ENCODE peak calls at places on chromosomes 13 and 19, in six cellular contexts. G is GM23338, U is upper lobe of left lung, Q is stomach, D is K562, F is HCT116. L is an unnamed sample.

GRCh38 chr13:51739403-51740112 is 64.4 kb downstream of the DHRS12 start:
- DNase-seq in G (no peak), D (no peak), F (no peak), U (no peak), Q (no peak), L (no peak)

GRCh38 chr19:1782501-1782900 is 29.2 kb downstream of the ONECUT3 start:
- DNase-seq in Q (no peak), D (no peak), U (no peak), F (no peak), G (no peak), L (no peak)

GRCh38 chr19:21585491-21585890 is 80.1 kb downstream of the ZNF429 start:
- DNase-seq in G (no peak), D (no peak), Q (peak), F (no peak), U (no peak), L (no peak)

GRCh38 chr19:38769635-38770211 is 3.6 kb downstream of the LGALS7 start:
- DNase-seq in F (peak), Q (peak), U (peak), D (peak), G (peak), L (peak)

GRCh38 chr13:24725379-24725778 is 38.6 kb upstream of the RNF17 start:
- DNase-seq in G (no peak), D (no peak), Q (no peak), U (no peak), F (no peak), L (no peak)

GRCh38 chr13:30618186-30618937 is 642 bp downstream of the USPL1 start:
- DNase-seq in Q (peak), F (no peak), G (no peak), U (peak), D (peak), L (no peak)

GRCh38 chr13:30572859-30573275 is 44.9 kb upstream of the USPL1 start:
- DNase-seq in G (peak), U (peak), F (no peak), D (no peak), Q (no peak), L (no peak)

GRCh38 chr13:24659239-24659638 is 21.0 kb upstream of the ATP12A start:
- DNase-seq in D (no peak), U (no peak), F (no peak), Q (no peak), G (no peak), L (no peak)

GRCh38 chr19:45423033-45423588 is 606 bp downstream of the ERCC1 start:
- DNase-seq in F (no peak), G (no peak), U (no peak), Q (no peak), D (no peak), L (no peak)

GRCh38 chr19:1401138-1401888 is at the start of gene GAMT:
- DNase-seq in U (no peak), G (peak), Q (no peak), D (peak), F (no peak), L (peak)

GRCh38 chr13:44921478-44921877 is 67.8 kb downstream of the NUFIP1 start:
- DNase-seq in U (no peak), F (no peak), G (peak), D (no peak), Q (no peak), L (no peak)

GRCh38 chr19:52415711-52416110 is 13.2 kb upstream of the ZNF534 start:
- DNase-seq in F (no peak), D (no peak), Q (no peak), G (no peak), U (no peak), L (no peak)

GRCh38 chr13:72221276-72221962 is 354.4 kb upstream of the DACH1 start:
- DNase-seq in G (peak), D (peak), F (peak), U (peak), Q (no peak), L (no peak)

GRCh38 chr13:33183431-33184130 is 102.0 kb downstream of the STARD13 start:
- DNase-seq in G (no peak), Q (no peak), F (no peak), D (no peak), U (no peak), L (no peak)

GRCh38 chr19:1110809-1111640 is 7.2 kb downstream of the GPX4 start:
- DNase-seq in D (no peak), U (no peak), G (no peak), Q (no peak), F (no peak), L (no peak)

GRCh38 chr13:71643466-71643865 is 223.5 kb downstream of the DACH1 start:
- DNase-seq in F (no peak), Q (no peak), U (no peak), G (no peak), D (no peak), L (no peak)

GRCh38 chr13:40503026-40503425 is 163.4 kb downstream of the FOXO1 start:
- DNase-seq in G (no peak), U (no peak), F (no peak), D (no peak), Q (no peak), L (no peak)

GRCh38 chr19:15250635-15250993 is 18.4 kb upstream of the EPHX3 start:
- DNase-seq in D (no peak), F (no peak), G (no peak), Q (no peak), U (no peak), L (no peak)

GRCh38 chr13:23289917-23290357 is 109.2 kb downstream of the SGCG start:
- DNase-seq in F (no peak), U (no peak), Q (no peak), G (no peak), D (no peak), L (no peak)

GRCh38 chr13:44109986-44110640 is 230.4 kb downstream of the LACC1 start:
- DNase-seq in F (no peak), G (no peak), Q (no peak), U (no peak), D (no peak), L (no peak)

GRCh38 chr13:40376296-40376849 is 290.1 kb downstream of the FOXO1 start:
- DNase-seq in D (no peak), F (no peak), Q (no peak), U (no peak), G (no peak), L (no peak)

GRCh38 chr13:49315756-49316481 is 68.2 kb downstream of the CDADC1 start:
- DNase-seq in F (no peak), Q (no peak), D (no peak), G (no peak), U (no peak), L (no peak)
- TF ChIP-seq POLR2AphosphoS5 in F (no peak), Q (no peak), D (no peak), G (no peak), U (no peak), L (no peak)

GRCh38 chr19:4101496-4101770 is 22.5 kb downstream of the MAP2K2 start:
- DNase-seq in G (no peak), U (no peak), Q (no peak), F (no peak), D (no peak), L (no peak)

GRCh38 chr19:4099054-4099764 is 24.7 kb downstream of the MAP2K2 start:
- DNase-seq in Q (no peak), F (no peak), U (peak), G (no peak), D (no peak), L (no peak)

GRCh38 chr19:4100647-4101495 is 23.1 kb downstream of the MAP2K2 start:
- DNase-seq in F (no peak), D (no peak), Q (no peak), G (no peak), U (no peak), L (no peak)

GRCh38 chr19:4102339-4103072 is 21.4 kb downstream of the MAP2K2 start:
- DNase-seq in G (no peak), D (no peak), Q (no peak), U (no peak), F (no peak), L (no peak)

GRCh38 chr19:4103073-4103418 is 20.9 kb downstream of the MAP2K2 start:
- DNase-seq in D (no peak), U (no peak), Q (no peak), G (no peak), F (no peak), L (no peak)
- TF ChIP-seq POLR2AphosphoS5 in D (no peak), U (no peak), Q (no peak), G (no peak), F (no peak), L (no peak)

DNA sequence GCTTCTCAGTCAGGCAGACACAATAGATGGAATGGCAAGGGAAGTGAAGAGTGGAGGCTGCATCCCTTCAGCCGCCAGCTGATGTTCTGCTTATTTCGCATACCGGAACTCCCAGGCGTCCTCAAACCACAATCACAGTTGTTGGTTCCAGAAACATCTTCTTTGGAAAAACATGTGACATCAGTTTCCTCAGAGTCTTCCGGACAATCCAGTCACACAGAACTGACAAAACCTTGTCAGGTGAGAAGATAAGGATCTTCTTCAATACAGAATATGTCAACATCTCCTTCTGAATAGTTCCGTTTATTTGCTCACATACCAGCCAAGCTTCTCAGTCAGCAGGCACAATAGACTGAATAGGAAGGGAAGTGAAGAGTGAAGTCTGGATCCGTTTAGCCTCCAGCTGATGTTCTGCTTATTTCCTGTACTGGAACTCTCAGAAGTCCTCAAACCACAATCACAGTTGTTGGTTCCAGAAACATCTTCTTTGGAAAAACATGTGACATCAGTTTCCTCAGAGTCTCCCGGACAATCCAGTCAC is 45.1 kb upstream of the CEACAM21 start:
- DNase-seq in G (no peak), D (no peak), U (peak), F (no peak), Q (no peak), L (no peak)
- TF ChIP-seq POLR2AphosphoS5 in G (no peak), D (no peak), U (peak), F (no peak), Q (no peak), L (no peak)

GRCh38 chr19:40704491-40705361 is 12.0 kb downstream of the COQ8B start:
- DNase-seq in U (no peak), D (no peak), Q (no peak), G (no peak), F (no peak), L (no peak)
- TF ChIP-seq POLR2AphosphoS5 in U (no peak), D (no peak), Q (no peak), G (no peak), F (no peak), L (no peak)

DNA sequence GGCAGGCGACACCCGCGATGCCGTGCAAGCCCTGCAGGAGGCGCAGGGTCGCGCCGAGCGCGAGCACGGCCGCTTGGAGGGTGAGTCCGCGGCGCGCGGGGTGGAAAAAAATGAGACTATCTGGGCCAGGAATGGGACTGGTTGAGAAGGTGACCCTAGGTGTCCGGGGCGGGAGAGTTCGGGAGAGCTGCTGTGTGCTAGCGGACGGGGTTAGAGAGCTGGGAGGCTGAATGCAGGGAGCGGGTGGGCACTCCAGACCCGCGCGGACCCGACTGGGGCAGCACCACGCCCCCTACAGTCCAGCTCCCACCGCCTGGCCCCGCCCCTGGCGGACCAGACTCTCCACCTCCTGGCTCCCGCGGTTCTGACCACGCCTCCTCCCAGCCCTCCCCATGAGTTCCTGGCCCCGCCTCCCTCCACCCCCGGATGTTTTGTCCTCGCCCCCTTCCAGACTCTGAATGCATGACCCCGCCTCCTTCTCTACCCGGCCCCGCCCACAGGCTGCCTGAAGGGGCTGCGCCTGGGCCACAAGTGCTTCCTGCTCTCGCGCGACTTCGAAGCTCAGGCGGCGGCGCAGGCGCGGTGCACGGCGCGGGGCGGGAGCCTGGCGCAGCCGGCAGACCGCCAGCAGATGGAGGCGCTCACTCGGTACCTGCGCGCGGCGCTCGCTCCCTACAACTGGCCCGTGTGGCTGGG is 1.5 kb downstream of the CLEC11A start:
- DNase-seq in U (peak), D (peak), F (peak), G (peak), Q (peak), L (peak)
- TF ChIP-seq POLR2AphosphoS5 in U (peak), D (no peak), F (peak), G (peak), Q (peak), L (no peak)

GRCh38 chr19:3589439-3589838 is 4.2 kb downstream of the GIPC3 start:
- DNase-seq in D (no peak), U (no peak), G (no peak), Q (no peak), F (no peak), L (no peak)
- TF ChIP-seq POLR2AphosphoS5 in D (no peak), U (no peak), G (no peak), Q (no peak), F (no peak), L (no peak)

GRCh38 chr13:46668906-46669525 is 116.0 kb downstream of the LRCH1 start:
- DNase-seq in Q (no peak), G (no peak), F (no peak), D (no peak), U (no peak), L (no peak)

GRCh38 chr13:46667687-46668281 is 114.8 kb downstream of the LRCH1 start:
- DNase-seq in F (no peak), D (no peak), U (no peak), Q (no peak), G (no peak), L (no peak)

GRCh38 chr13:46665630-46666482 is 112.9 kb downstream of the LRCH1 start:
- DNase-seq in D (no peak), F (no peak), G (no peak), Q (no peak), U (no peak), L (no peak)

GRCh38 chr13:46666727-46667456 is 113.9 kb downstream of the LRCH1 start:
- DNase-seq in Q (no peak), F (no peak), U (no peak), G (peak), D (no peak), L (no peak)

DNA sequence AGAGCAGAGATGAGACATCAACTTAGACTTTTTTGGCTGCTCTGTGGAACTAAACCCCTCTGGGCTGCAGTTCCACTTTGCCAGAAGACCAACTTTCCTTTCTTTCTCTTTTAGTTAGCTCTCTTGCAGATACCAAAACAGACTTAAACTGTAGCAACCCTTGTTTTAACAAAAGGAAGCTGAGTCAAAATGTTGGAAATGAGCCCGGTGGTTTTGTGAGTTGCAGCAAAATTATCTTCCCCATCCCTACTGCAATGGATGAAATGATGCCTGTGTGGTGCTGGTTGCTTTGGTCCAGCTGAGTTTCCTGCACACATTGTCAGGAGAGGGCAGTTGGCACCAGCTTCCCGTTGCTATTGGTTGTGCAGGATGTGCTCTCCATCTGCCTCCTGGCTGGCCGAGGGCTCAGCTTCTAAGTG is 115.3 kb downstream of the LRCH1 start:
- DNase-seq in F (no peak), Q (no peak), U (peak), D (no peak), G (no peak), L (no peak)
- TF ChIP-seq POLR2AphosphoS5 in F (no peak), Q (no peak), U (no peak), D (no peak), G (no peak), L (no peak)

L was measured in GM12891.